ENCODE peak calls at places on chromosomes 13 and 19, in seven cellular contexts. O is erythroblast, V is breast epithelium, P is lower leg skin, N is A549, K is spleen, Z is suprapubic skin. L is an unnamed sample.

GRCh38 chr19:633786-634639 is 676 bp upstream of the POLRMT start:
- DNase-seq in O (peak; percentile 42), V (no peak), P (no peak), N (no peak), K (no peak), Z (no peak), L (no peak)

GRCh38 chr19:13865243-13865577 is 11.7 kb upstream of the NANOS3 start:
- DNase-seq in O (no peak), V (no peak), P (no peak), N (no peak), K (no peak), Z (no peak), L (no peak)

GRCh38 chr13:33236021-33236420 is 49.5 kb downstream of the STARD13 start:
- DNase-seq in O (no peak), V (no peak), P (no peak), N (no peak), K (no peak), Z (no peak), L (no peak)

GRCh38 chr19:33402421-33403220 is 29.1 kb downstream of the CEBPG start:
- DNase-seq in O (no peak), V (no peak), P (no peak), N (no peak), K (peak; percentile 62), Z (no peak), L (no peak)

GRCh38 chr13:94548382-94549240 is 47.3 kb downstream of the TGDS start:
- DNase-seq in O (peak; percentile 68), V (peak; percentile 19), P (no peak), N (peak; percentile 43), K (peak; percentile 91), Z (peak; percentile 79), L (no peak)

GRCh38 chr19:277581-278165 is 13.5 kb downstream of the PLPP2 start:
- DNase-seq in O (no peak), V (no peak), P (no peak), N (no peak), K (no peak), Z (no peak), L (no peak)

GRCh38 chr19:19485161-19485997 is 30.0 kb downstream of the TSSK6 start:
- DNase-seq in O (no peak), V (no peak), P (no peak), N (no peak), K (peak; percentile 78), Z (no peak), L (no peak)

GRCh38 chr13:64928704-64929499 is 2301.2 kb downstream of the PCDH9 start:
- DNase-seq in O (no peak), V (no peak), P (no peak), N (no peak), K (no peak), Z (no peak), L (no peak)

GRCh38 chr13:50529154-50529882 is 314.2 kb downstream of the DLEU7 start:
- DNase-seq in O (peak; percentile 52), V (peak; percentile 76), P (peak; percentile 83), N (no peak), K (peak; percentile 78), Z (peak; percentile 91), L (no peak)

GRCh38 chr19:14450168-14450874 is 17.2 kb downstream of the PKN1 start:
- DNase-seq in O (peak; percentile 87), V (no peak), P (no peak), N (peak; percentile 56), K (no peak), Z (no peak), L (no peak)

GRCh38 chr19:30117636-30118145 is 175.7 kb downstream of the URI1 start:
- DNase-seq in O (no peak), V (no peak), P (no peak), N (no peak), K (peak; percentile 69), Z (no peak), L (no peak)

GRCh38 chr13:102373221-102373620 is 28.6 kb downstream of the FGF14 start:
- DNase-seq in O (no peak), V (no peak), P (no peak), N (no peak), K (no peak), Z (no peak), L (no peak)

GRCh38 chr19:27745978-27746542 is 1466.9 kb downstream of the UQCRFS1 start:
- DNase-seq in O (no peak), V (peak; percentile 7), P (peak; percentile 8), N (no peak), K (no peak), Z (peak; percentile 34), L (no peak)

GRCh38 chr19:5335593-5335992 is 5.0 kb downstream of the PTPRS start:
- DNase-seq in O (no peak), V (no peak), P (no peak), N (no peak), K (no peak), Z (no peak), L (no peak)

GRCh38 chr19:10907925-10908324 is 20.5 kb downstream of the YIPF2 start:
- DNase-seq in O (no peak), V (no peak), P (no peak), N (no peak), K (no peak), Z (no peak), L (no peak)

GRCh38 chr19:36488816-36489138 is 584 bp downstream of the ZNF566 start:
- DNase-seq in O (peak; percentile 78), V (no peak), P (no peak), N (peak; percentile 64), K (no peak), Z (no peak), L (no peak)

GRCh38 chr13:20190481-20191310 is 2.0 kb downstream of the GJB2 start:
- DNase-seq in O (no peak), V (no peak), P (no peak), N (no peak), K (no peak), Z (no peak), L (no peak)

GRCh38 chr13:113771709-113772331 is 12.8 kb downstream of the TMEM255B start:
- DNase-seq in O (no peak), V (no peak), P (no peak), N (no peak), K (no peak), Z (no peak), L (no peak)
- TF ChIP-seq POLR2A in O (no peak), V (no peak), P (no peak), N (no peak), K (no peak), Z (no peak), L (no peak)

GRCh38 chr19:41564515-41565383 is 11.2 kb upstream of the CEACAM21 start:
- DNase-seq in O (no peak), V (no peak), P (no peak), N (no peak), K (no peak), Z (no peak), L (no peak)

GRCh38 chr19:41569481-41570150 is 6.3 kb upstream of the CEACAM21 start:
- DNase-seq in O (no peak), V (no peak), P (no peak), N (no peak), K (no peak), Z (no peak), L (no peak)

GRCh38 chr19:41565384-41565730 is 10.6 kb upstream of the CEACAM21 start:
- DNase-seq in O (no peak), V (no peak), P (no peak), N (no peak), K (no peak), Z (no peak), L (no peak)

DNA sequence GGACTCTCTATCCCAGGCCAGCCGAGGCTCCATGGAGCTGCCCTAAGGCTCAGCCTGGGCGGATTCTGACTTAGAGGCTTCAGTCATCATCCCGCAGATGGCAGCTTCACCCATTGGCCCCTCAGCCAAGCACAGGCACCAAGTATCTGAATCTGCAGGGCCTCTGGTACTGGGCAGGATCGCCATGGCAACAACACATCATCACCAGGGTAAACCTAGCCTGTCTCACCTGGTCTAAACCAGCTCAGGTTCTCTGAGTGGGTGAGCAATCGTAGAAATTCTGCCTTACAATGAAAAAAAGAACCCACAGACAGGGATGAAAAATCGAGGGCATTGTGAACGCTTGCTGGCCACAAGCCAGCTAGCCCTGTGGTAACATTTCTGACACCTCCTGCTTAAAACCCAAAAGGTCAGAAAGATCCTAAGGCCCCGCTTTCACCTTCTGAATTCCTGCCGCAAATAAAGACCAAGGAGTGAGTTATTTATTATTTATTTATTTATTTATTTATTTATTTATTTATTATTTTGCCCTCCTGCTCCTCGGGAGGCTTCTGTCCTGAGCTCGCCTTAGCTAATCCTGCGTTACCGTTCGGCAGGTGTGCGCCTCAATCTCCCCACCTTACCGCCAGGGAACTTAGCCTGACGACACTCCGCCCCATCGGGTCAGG is 12.0 kb upstream of the CEACAM21 start:
- DNase-seq in O (no peak), V (no peak), P (no peak), N (no peak), K (no peak), Z (no peak), L (no peak)
- TF ChIP-seq POLR2A in O (no peak), V (no peak), P (no peak), N (no peak), K (no peak), Z (no peak), L (no peak)

GRCh38 chr19:16111160-16111908 is at the start of gene RAB8A:
- DNase-seq in O (peak; percentile 99), V (peak; percentile 100), P (peak; percentile 98), N (peak; percentile 93), K (peak; percentile 100), Z (peak; percentile 99), L (peak; percentile 97)
- TF ChIP-seq POLR2A in O (peak; percentile 70), V (no peak), P (no peak), N (peak; percentile 50), K (no peak), Z (peak; percentile 47), L (peak; percentile 28)

GRCh38 chr19:40381321-40381720 is 8.7 kb downstream of the HIPK4 start:
- DNase-seq in O (no peak), V (no peak), P (no peak), N (peak; percentile 68), K (no peak), Z (no peak), L (no peak)

GRCh38 chr19:40377876-40378385 is 12.1 kb downstream of the HIPK4 start:
- DNase-seq in O (no peak), V (no peak), P (no peak), N (no peak), K (no peak), Z (no peak), L (no peak)

GRCh38 chr19:40378509-40378908 is 11.5 kb downstream of the HIPK4 start:
- DNase-seq in O (no peak), V (no peak), P (no peak), N (no peak), K (no peak), Z (no peak), L (no peak)

GRCh38 chr19:40380199-40381037 is 9.6 kb downstream of the HIPK4 start:
- DNase-seq in O (no peak), V (no peak), P (no peak), N (no peak), K (no peak), Z (no peak), L (no peak)

DNA sequence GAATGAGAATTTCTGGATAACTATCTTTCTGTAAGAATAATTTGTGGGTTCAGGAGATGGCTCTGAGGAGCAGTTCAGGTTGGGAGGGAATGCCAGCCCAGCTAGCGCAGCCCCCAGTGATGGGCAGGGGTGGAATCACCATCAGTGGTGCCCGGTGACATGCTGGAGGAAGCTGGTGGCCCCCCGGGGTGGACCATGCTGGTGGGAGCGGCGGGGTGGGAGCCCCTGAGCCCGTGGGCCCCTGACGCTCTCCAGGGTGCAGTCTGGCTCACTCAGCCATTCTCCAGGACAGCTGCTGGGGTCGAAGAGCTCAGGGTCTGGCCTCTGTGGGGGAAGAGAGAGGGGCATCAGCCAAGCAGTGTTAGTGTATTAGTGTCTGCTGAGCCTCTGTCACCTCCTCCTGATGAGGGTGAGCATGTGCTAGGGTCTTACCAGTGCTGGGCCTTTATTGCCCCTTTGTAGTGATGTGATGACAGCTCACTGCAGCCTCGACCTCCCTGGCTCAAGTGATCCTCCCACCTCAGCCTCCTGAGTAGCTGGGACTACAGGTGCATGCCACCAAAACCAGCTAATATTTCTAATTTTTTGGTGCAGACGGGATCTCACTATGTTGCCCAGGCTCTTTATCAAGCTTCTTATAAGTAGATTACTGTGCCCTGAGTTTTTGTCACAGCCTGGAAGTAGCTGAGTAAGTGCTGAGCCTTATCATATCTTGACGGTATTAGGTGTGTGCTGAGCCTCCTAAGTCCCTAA is 10.4 kb downstream of the HIPK4 start:
- DNase-seq in O (no peak), V (no peak), P (no peak), N (no peak), K (no peak), Z (no peak), L (no peak)
- TF ChIP-seq POLR2A in O (no peak), V (no peak), P (no peak), N (no peak), K (no peak), Z (no peak), L (no peak)